ENCODE peak calls at places on chromosomes 1 and 21, in seven cellular contexts. A is anterior cingulate cortex; D is CD8-positive, alpha-beta T cell; F is AG08396; K is H7; O is RPMI8226; H is lower leg skin. C is an unnamed sample.

GRCh38 chr1:230531103-230531502 is 105.0 kb upstream of the PGBD5 start:
- DNase-seq in K (no peak), O (no peak), H (no peak), D (no peak), F (no peak), A (no peak), C (no peak)

GRCh38 chr1:232422901-232423300 is 207.0 kb downstream of the SIPA1L2 start:
- DNase-seq in A (no peak), H (no peak), D (no peak), F (no peak), K (no peak), O (no peak), C (no peak)

GRCh38 chr1:52952112-52952511 is 25.0 kb downstream of the SCP2 start:
- DNase-seq in A (no peak), F (no peak), O (no peak), K (no peak), H (no peak), D (no peak), C (no peak)

GRCh38 chr1:202802998-202803932 is 5.0 kb downstream of the KDM5B start:
- DNase-seq in D (no peak), A (no peak), O (no peak), H (peak), F (no peak), K (no peak), C (no peak)

GRCh38 chr1:204104331-204105222 is 31.7 kb downstream of the SOX13 start:
- DNase-seq in D (no peak), F (no peak), K (no peak), O (no peak), H (no peak), A (no peak), C (no peak)

GRCh38 chr1:38038836-38039235 is 7.8 kb downstream of the POU3F1 start:
- DNase-seq in K (no peak), H (no peak), A (no peak), F (no peak), D (no peak), O (no peak), C (no peak)

GRCh38 chr1:234495231-234495990 is 16.4 kb upstream of the TARBP1 start:
- DNase-seq in O (no peak), F (peak), A (no peak), H (peak), D (no peak), K (no peak), C (no peak)

GRCh38 chr1:153288634-153289275 is 24.0 kb downstream of the PGLYRP3 start:
- DNase-seq in H (no peak), F (peak), O (peak), A (no peak), K (peak), D (no peak), C (no peak)

GRCh38 chr1:4062992-4063391 is 162.9 kb upstream of the C1orf174 start:
- DNase-seq in F (no peak), D (no peak), O (no peak), H (peak), A (no peak), K (no peak), C (no peak)

GRCh38 chr1:8040586-8040985 is 14.5 kb upstream of the ERRFI1 start:
- DNase-seq in F (peak), D (no peak), H (peak), K (no peak), O (no peak), A (no peak), C (no peak)

GRCh38 chr1:10424034-10424433 is 6.2 kb upstream of the CENPS start:
- DNase-seq in K (no peak), A (no peak), F (peak), H (no peak), O (no peak), D (no peak), C (no peak)

GRCh38 chr1:113931456-113931855 is 2.3 kb downstream of the HIPK1 start:
- DNase-seq in O (no peak), F (peak), H (no peak), K (no peak), A (no peak), D (no peak), C (no peak)

GRCh38 chr1:22760453-22760852 is 49.8 kb downstream of the EPHB2 start:
- DNase-seq in H (no peak), F (no peak), O (no peak), A (no peak), K (no peak), D (no peak), C (no peak)

GRCh38 chr1:38266197-38266520 is 219.6 kb upstream of the POU3F1 start:
- DNase-seq in D (no peak), H (no peak), F (no peak), K (no peak), A (no peak), O (no peak), C (no peak)

GRCh38 chr1:97138515-97139032 is 417.0 kb downstream of the PTBP2 start:
- DNase-seq in A (no peak), H (no peak), D (no peak), K (no peak), F (no peak), O (no peak), C (peak)

GRCh38 chr21:40615503-40616376 is 231.2 kb downstream of the DSCAM start:
- DNase-seq in K (no peak), H (no peak), F (no peak), D (no peak), A (no peak), O (no peak), C (no peak)

GRCh38 chr1:174968750-174969244 is 30.9 kb upstream of the CACYBP start:
- DNase-seq in A (no peak), F (peak), H (no peak), K (no peak), O (peak), D (peak), C (no peak)

GRCh38 chr1:197356723-197357533 is 88.9 kb downstream of the CRB1 start:
- DNase-seq in F (peak), A (no peak), H (no peak), K (peak), O (peak), D (no peak), C (peak)

GRCh38 chr1:62084304-62084905 is 110.2 kb upstream of the L1TD1 start:
- DNase-seq in K (no peak), O (no peak), H (no peak), F (no peak), D (no peak), A (no peak), C (no peak)

GRCh38 chr1:102879439-102879993 is 228.8 kb downstream of the COL11A1 start:
- DNase-seq in D (no peak), K (no peak), H (no peak), A (no peak), O (no peak), F (peak), C (no peak)

GRCh38 chr1:107750364-107750959 is 214.5 kb downstream of the VAV3 start:
- DNase-seq in K (peak), F (peak), A (no peak), H (peak), D (no peak), O (peak), C (peak)

GRCh38 chr1:21914880-21915640 is 22.1 kb downstream of the HSPG2 start:
- DNase-seq in A (no peak), K (no peak), H (no peak), D (no peak), O (peak), F (no peak), C (no peak)

GRCh38 chr1:244710474-244711062 is 57.6 kb downstream of the DESI2 start:
- DNase-seq in H (no peak), F (no peak), K (no peak), D (no peak), O (no peak), A (no peak), C (no peak)

GRCh38 chr1:211647666-211648065 is 27.8 kb downstream of the NEK2 start:
- DNase-seq in K (no peak), A (no peak), D (no peak), O (no peak), H (peak), F (no peak), C (no peak)

GRCh38 chr1:170790651-170791071 is 126.7 kb downstream of the PRRX1 start:
- DNase-seq in H (no peak), A (no peak), K (no peak), O (no peak), D (no peak), F (peak), C (no peak)

GRCh38 chr1:983736-984475 is 2.0 kb upstream of the PERM1 start:
- DNase-seq in D (peak), H (no peak), O (peak), K (peak), A (no peak), F (peak), C (no peak)

GRCh38 chr1:27713869-27714513 is 11.8 kb upstream of the FAM76A start:
- DNase-seq in O (peak), D (no peak), K (no peak), H (no peak), F (no peak), A (no peak), C (no peak)

GRCh38 chr1:43074244-43074643 is 97.8 kb downstream of the EBNA1BP2 start:
- DNase-seq in D (peak), A (no peak), F (no peak), O (peak), K (peak), H (peak), C (no peak)

GRCh38 chr1:66552287-66552686 is 18.3 kb downstream of the SGIP1 start:
- DNase-seq in F (no peak), K (no peak), O (no peak), D (no peak), H (no peak), A (no peak), C (no peak)

GRCh38 chr21:35037384-35038105 is 11.6 kb downstream of the RUNX1 start:
- DNase-seq in F (no peak), D (no peak), K (no peak), A (no peak), O (no peak), H (peak), C (no peak)

GRCh38 chr1:27122652-27123051 is 32.3 kb downstream of the SLC9A1 start:
- DNase-seq in K (peak), O (no peak), D (no peak), A (no peak), F (peak), H (no peak), C (no peak)

GRCh38 chr1:236736761-236737160 is 50.5 kb downstream of the ACTN2 start:
- DNase-seq in H (no peak), F (no peak), D (no peak), O (no peak), A (no peak), K (peak), C (no peak)

GRCh38 chr1:60149254-60149653 is 75.7 kb upstream of the C1orf87 start:
- DNase-seq in H (no peak), D (no peak), O (peak), K (no peak), A (no peak), F (no peak), C (no peak)

GRCh38 chr21:46005081-46005480 is 23.5 kb downstream of the COL6A1 start:
- DNase-seq in D (peak), H (no peak), A (no peak), O (no peak), K (no peak), F (no peak), C (no peak)

GRCh38 chr1:180143359-180143758 is 11.3 kb upstream of the QSOX1 start:
- DNase-seq in O (no peak), F (no peak), K (no peak), A (no peak), H (no peak), D (no peak), C (no peak)

GRCh38 chr1:219324171-219324570 is 150.5 kb downstream of the LYPLAL1 start:
- DNase-seq in D (no peak), O (no peak), A (no peak), K (no peak), F (no peak), H (no peak), C (no peak)